ENCODE peak calls at places on chromosomes 13 and 19, in six cellular contexts. U is pancreas, V is breast epithelium, L is K562, H is left lung, E is osteoblast. B is an unnamed sample.

GRCh38 chr19:1618157-1619093 is 13.2 kb upstream of the UQCR11 start:
- DNase-seq in U (peak; percentile 65), V (no peak), L (peak; percentile 46), H (peak; percentile 73), E (peak; percentile 97), B (no peak)

GRCh38 chr19:13748169-13748884 is 16.0 kb upstream of the MRI1 start:
- DNase-seq in U (peak; percentile 44), V (no peak), L (peak; percentile 46), H (no peak), E (peak; percentile 82), B (no peak)

GRCh38 chr19:35789978-35790944 is 14.9 kb downstream of the ARHGAP33 start:
- DNase-seq in U (no peak), V (no peak), L (no peak), H (peak; percentile 75), E (peak; percentile 67), B (no peak)

GRCh38 chr13:35179494-35179893 is 237.4 kb downstream of the NBEA start:
- DNase-seq in U (no peak), V (no peak), L (no peak), H (no peak), E (no peak), B (no peak)

GRCh38 chr13:106048386-106048785 is 487.1 kb downstream of the EFNB2 start:
- DNase-seq in U (no peak), V (no peak), L (no peak), H (no peak), E (no peak), B (no peak)

GRCh38 chr19:51398096-51398704 is 7.8 kb upstream of the C19orf84 start:
- DNase-seq in U (no peak), V (no peak), L (peak; percentile 43), H (no peak), E (peak; percentile 30), B (no peak)

GRCh38 chr13:99316657-99317244 is 9.6 kb upstream of the GPR183 start:
- DNase-seq in U (peak; percentile 60), V (no peak), L (no peak), H (no peak), E (no peak), B (no peak)

GRCh38 chr19:41753159-41753558 is 2.2 kb upstream of the CEACAM6 start:
- DNase-seq in U (peak; percentile 68), V (peak; percentile 74), L (peak; percentile 63), H (peak; percentile 96), E (peak; percentile 89), B (peak; percentile 35)

GRCh38 chr19:49431330-49431749 is 6.2 kb downstream of the GFY start:
- DNase-seq in U (no peak), V (no peak), L (peak; percentile 92), H (no peak), E (peak; percentile 78), B (no peak)

GRCh38 chr19:4583961-4584669 is 24.6 kb upstream of the SEMA6B start:
- DNase-seq in U (no peak), V (no peak), L (peak; percentile 75), H (no peak), E (peak; percentile 93), B (no peak)

GRCh38 chr19:958967-959685 is 25.0 kb upstream of the WDR18 start:
- DNase-seq in U (no peak), V (no peak), L (peak; percentile 81), H (no peak), E (no peak), B (no peak)

GRCh38 chr19:46844067-46844489 is 6.6 kb downstream of the AP2S1 start:
- DNase-seq in U (no peak), V (no peak), L (peak; percentile 73), H (no peak), E (peak; percentile 76), B (no peak)

GRCh38 chr13:80783926-80784325 is 443.0 kb upstream of the SPRY2 start:
- DNase-seq in U (no peak), V (no peak), L (no peak), H (no peak), E (no peak), B (no peak)

GRCh38 chr19:31113250-31113685 is 236.0 kb downstream of the TSHZ3 start:
- DNase-seq in U (no peak), V (no peak), L (no peak), H (no peak), E (peak; percentile 77), B (no peak)

GRCh38 chr13:52968074-52968700 is 60.4 kb upstream of the OLFM4 start:
- DNase-seq in U (peak; percentile 84), V (peak; percentile 73), L (peak; percentile 63), H (peak; percentile 89), E (peak; percentile 85), B (peak; percentile 60)

GRCh38 chr13:71493189-71493588 is 373.8 kb downstream of the DACH1 start:
- DNase-seq in U (no peak), V (no peak), L (no peak), H (no peak), E (no peak), B (no peak)

GRCh38 chr19:2546128-2547032 is 70.5 kb downstream of the GADD45B start:
- DNase-seq in U (no peak), V (peak; percentile 82), L (no peak), H (peak; percentile 92), E (peak; percentile 85), B (peak; percentile 90)

GRCh38 chr13:76799696-76800095 is 86.5 kb downstream of the KCTD12 start:
- DNase-seq in U (no peak), V (no peak), L (no peak), H (no peak), E (peak; percentile 66), B (no peak)

GRCh38 chr19:28598861-28599260 is 614.1 kb downstream of the UQCRFS1 start:
- DNase-seq in U (no peak), V (no peak), L (no peak), H (no peak), E (no peak), B (no peak)

GRCh38 chr19:3556978-3557460 is 367 bp downstream of the MFSD12 start:
- DNase-seq in U (peak; percentile 51), V (no peak), L (peak; percentile 71), H (peak; percentile 88), E (peak; percentile 98), B (no peak)

GRCh38 chr19:3557461-3558248 is at the start of gene MFSD12:
- DNase-seq in U (peak; percentile 95), V (peak; percentile 97), L (peak; percentile 100), H (peak; percentile 97), E (peak; percentile 100), B (peak; percentile 96)

GRCh38 chr19:3556423-3556977 is 886 bp downstream of the MFSD12 start:
- DNase-seq in U (no peak), V (no peak), L (no peak), H (no peak), E (peak; percentile 84), B (no peak)

GRCh38 chr19:3554254-3555083 is 2.9 kb downstream of the MFSD12 start:
- DNase-seq in U (no peak), V (no peak), L (no peak), H (no peak), E (peak; percentile 86), B (no peak)

DNA sequence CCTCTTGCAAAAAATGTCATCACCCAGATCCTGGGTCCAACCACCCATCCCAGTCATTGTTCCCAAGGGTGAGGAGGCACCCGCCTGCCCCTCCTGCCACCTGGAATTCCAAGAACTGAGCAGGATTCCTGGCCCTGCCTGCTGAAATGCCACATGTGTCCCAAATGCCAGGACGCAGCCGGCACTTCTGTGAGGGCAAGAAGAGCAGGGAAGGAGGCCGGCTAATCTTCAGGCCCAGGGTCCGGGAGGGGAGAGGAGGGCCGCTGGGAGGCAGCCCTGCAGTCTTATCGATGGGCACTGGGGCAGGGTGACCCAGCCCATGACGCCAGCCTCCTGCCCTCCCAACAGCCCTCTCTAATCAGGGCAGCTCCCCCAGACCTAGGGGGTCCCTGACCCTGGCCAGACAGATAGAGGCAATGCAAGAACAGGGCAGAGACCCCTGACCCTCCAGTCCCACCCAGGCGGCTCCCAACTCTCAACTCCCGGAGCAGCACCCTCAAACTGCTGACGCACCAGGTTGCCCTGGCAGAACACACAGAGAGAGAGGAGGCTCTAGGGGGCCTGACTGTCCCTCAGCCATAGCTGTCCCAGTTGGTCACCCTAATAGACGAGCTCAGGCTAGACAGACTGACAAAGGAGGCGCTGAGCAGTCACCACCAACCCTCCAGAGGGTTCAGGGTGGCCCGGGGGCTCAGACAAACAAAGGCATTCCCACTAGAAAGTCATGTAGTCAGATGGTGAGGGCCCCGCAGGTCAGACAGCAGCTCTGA is 1.5 kb downstream of the MFSD12 start:
- DNase-seq in U (no peak), V (no peak), L (no peak), H (no peak), E (peak; percentile 87), B (no peak)
- H3K27ac ChIP-seq in U (no peak overlapping the region), V (peak overlapping the region; percentile 29), L (peak overlapping the region; percentile 77), H (no peak overlapping the region), E (peak overlapping the region; percentile 57), B (no peak overlapping the region)

DNA sequence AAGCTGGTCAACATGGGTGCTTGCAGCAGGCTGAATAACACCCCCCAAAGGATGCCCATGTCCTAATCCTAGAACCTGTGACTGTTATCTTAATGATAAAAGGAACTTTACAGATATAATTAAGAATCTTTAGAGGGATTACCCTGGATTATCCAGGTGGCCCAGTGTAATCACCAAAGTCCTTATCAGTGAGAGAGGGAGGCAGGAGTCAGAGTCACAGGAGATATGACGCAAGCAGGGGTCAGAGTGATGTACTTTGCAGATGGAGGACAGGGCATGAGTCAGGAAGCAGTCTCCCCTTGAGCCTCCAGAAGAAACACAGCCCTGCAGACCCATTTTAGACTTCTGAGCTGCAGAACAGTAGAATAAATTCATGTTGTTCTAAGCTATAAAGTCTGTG is 9.8 kb downstream of the ZNF606 start:
- DNase-seq in U (no peak), V (no peak), L (no peak), H (no peak), E (no peak), B (no peak)
- H3K4me1 ChIP-seq in U (no peaks in the 10 kb centered on the region), V (no peaks in the 10 kb centered on the region), L (no peaks in the 10 kb centered on the region), H (no peaks in the 10 kb centered on the region), E (no peaks in the 10 kb centered on the region), B (no peaks in the 10 kb centered on the region)

GRCh38 chr19:18058208-18059009 is 28.3 kb downstream of the IL12RB1 start:
- DNase-seq in U (peak; percentile 83), V (peak; percentile 83), L (peak; percentile 85), H (peak; percentile 96), E (peak; percentile 97), B (peak; percentile 82)

GRCh38 chr19:18055967-18056366 is 30.8 kb downstream of the IL12RB1 start:
- DNase-seq in U (no peak), V (no peak), L (no peak), H (no peak), E (no peak), B (no peak)

GRCh38 chr19:18059902-18060301 is 26.8 kb downstream of the IL12RB1 start:
- DNase-seq in U (no peak), V (no peak), L (no peak), H (no peak), E (no peak), B (no peak)

GRCh38 chr19:18059297-18059696 is 27.4 kb downstream of the IL12RB1 start:
- DNase-seq in U (no peak), V (no peak), L (no peak), H (no peak), E (no peak), B (no peak)

DNA sequence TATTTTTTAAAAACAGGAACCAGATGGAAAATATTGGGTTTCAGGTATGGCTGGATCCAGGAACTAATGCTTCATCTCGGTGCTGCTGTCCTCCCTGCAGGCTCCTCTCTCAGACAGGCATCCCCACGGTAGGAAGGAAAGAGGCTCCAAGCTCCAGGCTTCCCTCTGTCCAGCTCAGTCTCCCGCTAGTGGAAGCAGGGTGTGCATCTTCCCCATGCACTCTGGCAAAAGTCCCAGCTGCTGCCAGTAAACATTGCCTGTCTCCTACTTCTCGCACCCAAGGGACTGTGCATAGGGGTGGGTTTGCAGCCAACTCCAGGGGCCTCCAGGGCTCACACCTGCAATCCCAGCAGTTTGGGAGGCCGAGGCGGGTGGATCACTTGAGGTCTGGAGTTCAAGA is 29.2 kb downstream of the IL12RB1 start:
- DNase-seq in U (peak; percentile 27), V (no peak), L (no peak), H (no peak), E (peak; percentile 66), B (peak; percentile 45)
- H3K27ac ChIP-seq in U (peak overlapping the region; percentile 77), V (peak overlapping the region; percentile 84), L (no peak overlapping the region), H (peak overlapping the region; percentile 75), E (no peak overlapping the region), B (peak overlapping the region; percentile 91)

GRCh38 chr13:42654760-42655159 is 80.8 kb downstream of the TNFSF11 start:
- DNase-seq in U (no peak), V (no peak), L (no peak), H (no peak), E (no peak), B (no peak)
- H3K4me1 ChIP-seq in U (no peaks in the 10 kb centered on the region), V (no peaks in the 10 kb centered on the region), L (no peaks in the 10 kb centered on the region), H (no peaks in the 10 kb centered on the region), E (no peaks in the 10 kb centered on the region), B (no peaks in the 10 kb centered on the region)